ENCODE peak calls at places on chromosomes 4 and X, in ten cellular contexts. G is mucosa of descending colon; Z is OCI-LY7; I is CD4-positive, alpha-beta T cell; U is HFFc6; A is GM12864; O is PC-9; H is transverse colon; W is MM.1S; E is foreskin fibroblast. B is an unnamed sample.

GRCh38 chr4:102717448-102718092 is 43.2 kb downstream of the MANBA start:
- DNase-seq in G (no peak), Z (no peak), I (no peak), U (peak), A (no peak), O (no peak), H (no peak), W (no peak), E (no peak), B (peak)

GRCh38 chrX:23784487-23785301 is 1.7 kb downstream of the SAT1 start:
- DNase-seq in G (no peak), Z (peak), I (no peak), U (peak), A (no peak), O (no peak), H (no peak), W (no peak), E (peak), B (no peak)

GRCh38 chr4:89994176-89994873 is 99.7 kb downstream of the MMRN1 start:
- DNase-seq in G (no peak), Z (no peak), I (no peak), U (no peak), A (no peak), O (no peak), H (no peak), W (no peak), E (no peak), B (no peak)

GRCh38 chrX:145848451-145848850 is 30.8 kb downstream of the SLITRK2 start:
- DNase-seq in G (no peak), Z (no peak), I (no peak), U (no peak), A (no peak), O (no peak), H (no peak), W (no peak), E (no peak), B (no peak)

GRCh38 chr4:6199344-6199921 is 916 bp downstream of the JAKMIP1 start:
- DNase-seq in G (no peak), Z (no peak), I (no peak), U (no peak), A (no peak), O (no peak), H (no peak), W (no peak), E (no peak), B (no peak)

GRCh38 chrX:150085881-150086280 is 147.6 kb upstream of the EOLA2 start:
- DNase-seq in G (no peak), Z (no peak), I (no peak), U (peak), A (no peak), O (no peak), H (no peak), W (no peak), E (no peak), B (no peak)

GRCh38 chr4:19051751-19052296 is 1030.3 kb upstream of the LCORL start:
- DNase-seq in G (no peak), Z (no peak), I (no peak), U (peak), A (no peak), O (peak), H (no peak), W (no peak), E (no peak), B (no peak)

GRCh38 chr4:105472871-105473339 is 957 bp downstream of the PPA2 start:
- DNase-seq in G (no peak), Z (no peak), I (no peak), U (no peak), A (no peak), O (no peak), H (no peak), W (peak), E (no peak), B (no peak)

GRCh38 chr4:125529071-125529470 is 214.3 kb downstream of the FAT4 start:
- DNase-seq in G (no peak), Z (no peak), I (no peak), U (no peak), A (no peak), O (no peak), H (no peak), W (no peak), E (peak), B (no peak)

GRCh38 chrX:29535212-29536162 is 679.9 kb upstream of the MAGEB2 start:
- DNase-seq in G (no peak), Z (no peak), I (no peak), U (no peak), A (no peak), O (no peak), H (no peak), W (no peak), E (no peak), B (no peak)

GRCh38 chrX:40908857-40909475 is 173.6 kb upstream of the MED14 start:
- DNase-seq in G (no peak), Z (no peak), I (no peak), U (peak), A (no peak), O (no peak), H (no peak), W (no peak), E (no peak), B (no peak)

GRCh38 chr4:123580981-123581664 is 184.5 kb downstream of the SPRY1 start:
- DNase-seq in G (no peak), Z (peak), I (no peak), U (no peak), A (no peak), O (no peak), H (no peak), W (no peak), E (no peak), B (peak)

GRCh38 chr4:7160951-7161440 is 31.3 kb upstream of the SORCS2 start:
- DNase-seq in G (no peak), Z (no peak), I (no peak), U (no peak), A (no peak), O (no peak), H (no peak), W (no peak), E (no peak), B (no peak)

GRCh38 chr4:78296261-78296660 is 239.1 kb downstream of the FRAS1 start:
- DNase-seq in G (no peak), Z (no peak), I (no peak), U (no peak), A (no peak), O (no peak), H (no peak), W (no peak), E (no peak), B (no peak)
- TF ChIP-seq CTCF in G (no peak), Z (peak), I (no peak), U (no peak), A (no peak), O (no peak), H (no peak), W (no peak), E (no peak), B (no peak)

GRCh38 chrX:13898084-13898483 is 81.2 kb upstream of the GPM6B start:
- DNase-seq in G (no peak), Z (peak), I (no peak), U (peak), A (no peak), O (no peak), H (no peak), W (peak), E (peak), B (no peak)
- TF ChIP-seq CTCF in G (no peak), Z (peak), I (no peak), U (peak), A (peak), O (peak), H (no peak), W (peak), E (peak), B (no peak)

GRCh38 chr4:16270654-16271328 is 44.5 kb upstream of the TAPT1 start:
- DNase-seq in G (no peak), Z (peak), I (no peak), U (no peak), A (no peak), O (no peak), H (no peak), W (no peak), E (no peak), B (no peak)
- TF ChIP-seq CTCF in G (no peak), Z (peak), I (no peak), U (peak), A (no peak), O (peak), H (no peak), W (peak), E (peak), B (no peak)

GRCh38 chr4:8318509-8318908 is 49.0 kb downstream of the HTRA3 start:
- DNase-seq in G (no peak), Z (no peak), I (no peak), U (no peak), A (no peak), O (no peak), H (no peak), W (no peak), E (no peak), B (no peak)

GRCh38 chr4:8319731-8320385 is 50.3 kb downstream of the HTRA3 start:
- DNase-seq in G (no peak), Z (no peak), I (no peak), U (no peak), A (no peak), O (no peak), H (peak), W (no peak), E (no peak), B (no peak)

GRCh38 chr4:8321220-8321619 is 51.7 kb downstream of the HTRA3 start:
- DNase-seq in G (no peak), Z (no peak), I (no peak), U (no peak), A (no peak), O (no peak), H (no peak), W (no peak), E (no peak), B (no peak)

GRCh38 chr4:8319061-8319460 is 49.5 kb downstream of the HTRA3 start:
- DNase-seq in G (no peak), Z (no peak), I (no peak), U (no peak), A (no peak), O (no peak), H (no peak), W (no peak), E (no peak), B (no peak)

DNA sequence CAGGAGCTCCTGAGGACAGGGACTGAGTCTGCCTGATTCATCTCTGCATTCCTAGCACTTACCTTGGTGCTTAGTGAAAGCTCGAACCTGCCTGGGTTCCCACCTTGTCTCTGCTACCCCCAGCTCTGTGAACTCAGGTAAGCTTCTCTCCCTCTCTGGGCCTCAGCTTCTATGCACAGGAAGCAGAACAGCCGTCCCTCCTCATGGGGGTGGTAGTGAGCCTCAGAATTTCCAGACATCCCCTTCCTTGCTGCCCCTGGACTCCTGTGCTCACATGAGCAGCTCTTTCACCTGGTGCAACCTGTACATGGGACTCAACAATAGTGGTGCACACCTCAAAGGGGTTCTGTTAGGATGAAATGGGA is 50.8 kb downstream of the HTRA3 start:
- DNase-seq in G (no peak), Z (peak), I (no peak), U (no peak), A (no peak), O (no peak), H (no peak), W (no peak), E (no peak), B (no peak)
- TF ChIP-seq CTCF in G (no peak), Z (peak), I (no peak), U (peak), A (peak), O (peak), H (no peak), W (no peak), E (peak), B (no peak)

DNA sequence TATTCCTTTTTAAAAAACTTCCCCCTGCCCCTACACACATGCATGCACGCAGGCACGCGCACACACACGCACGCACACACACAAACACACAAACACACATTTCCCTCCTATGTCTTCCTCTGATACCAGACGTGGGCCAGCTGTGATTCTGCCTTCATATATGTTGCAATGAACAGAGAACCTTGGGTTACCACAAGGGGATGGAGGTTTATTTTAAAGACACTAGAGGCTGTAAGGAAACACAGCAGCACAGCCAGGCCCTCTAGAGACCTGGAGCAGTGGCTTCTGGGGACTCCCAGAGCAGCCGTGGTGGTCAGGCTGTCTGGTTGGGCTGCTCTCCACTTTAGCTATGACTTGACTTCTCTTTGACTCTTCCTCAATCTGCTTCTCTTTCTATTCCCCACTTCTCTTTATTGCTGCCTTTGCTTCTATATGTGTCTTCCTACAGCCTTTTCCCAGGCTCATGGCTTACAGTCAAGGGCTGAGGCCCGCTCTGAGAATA is 3.2 kb upstream of the TLR10 start:
- DNase-seq in G (no peak), Z (no peak), I (no peak), U (no peak), A (no peak), O (no peak), H (no peak), W (no peak), E (no peak), B (no peak)
- TF ChIP-seq CTCF in G (no peak), Z (no peak), I (no peak), U (no peak), A (peak), O (no peak), H (no peak), W (no peak), E (no peak), B (no peak)

GRCh38 chr4:70505152-70505748 is 13.1 kb upstream of the AMTN start:
- DNase-seq in G (peak), Z (peak), I (peak), U (peak), A (peak), O (peak), H (peak), W (peak), E (peak), B (peak)
- TF ChIP-seq CTCF in G (peak), Z (peak), I (peak), U (peak), A (peak), O (peak), H (peak), W (peak), E (peak), B (peak)

GRCh38 chr4:138835833-138836521 is 179.6 kb upstream of the NOCT start:
- DNase-seq in G (peak), Z (no peak), I (no peak), U (peak), A (no peak), O (no peak), H (peak), W (peak), E (no peak), B (peak)

GRCh38 chr4:138832563-138832962 is 183.0 kb upstream of the NOCT start:
- DNase-seq in G (no peak), Z (no peak), I (no peak), U (no peak), A (no peak), O (no peak), H (no peak), W (no peak), E (no peak), B (no peak)

GRCh38 chr4:138828926-138829325 is 186.7 kb upstream of the NOCT start:
- DNase-seq in G (no peak), Z (no peak), I (no peak), U (no peak), A (no peak), O (no peak), H (no peak), W (no peak), E (no peak), B (no peak)

GRCh38 chr4:138834029-138834428 is 181.6 kb upstream of the NOCT start:
- DNase-seq in G (no peak), Z (no peak), I (no peak), U (no peak), A (no peak), O (no peak), H (no peak), W (no peak), E (no peak), B (no peak)

GRCh38 chr4:138831943-138832342 is 183.6 kb upstream of the NOCT start:
- DNase-seq in G (no peak), Z (no peak), I (no peak), U (no peak), A (no peak), O (no peak), H (no peak), W (no peak), E (no peak), B (no peak)
- TF ChIP-seq CTCF in G (no peak), Z (no peak), I (no peak), U (no peak), A (no peak), O (no peak), H (no peak), W (no peak), E (no peak), B (no peak)

GRCh38 chrX:47854474-47854873 is 17.8 kb downstream of the ZNF81 start:
- DNase-seq in G (no peak), Z (peak), I (peak), U (no peak), A (no peak), O (no peak), H (peak), W (peak), E (peak), B (peak)
- TF ChIP-seq CTCF in G (no peak), Z (peak), I (no peak), U (peak), A (peak), O (no peak), H (peak), W (peak), E (peak), B (no peak)

GRCh38 chr4:52659016-52659721 is at the start of gene USP46:
- DNase-seq in G (peak), Z (peak), I (peak), U (peak), A (no peak), O (peak), H (peak), W (peak), E (peak), B (peak)

GRCh38 chr4:52658671-52659015 is 458 bp downstream of the USP46 start:
- DNase-seq in G (peak), Z (peak), I (no peak), U (no peak), A (no peak), O (no peak), H (no peak), W (no peak), E (no peak), B (peak)

GRCh38 chr4:52659722-52660261 is 691 bp upstream of the USP46 start:
- DNase-seq in G (peak), Z (peak), I (no peak), U (no peak), A (no peak), O (peak), H (peak), W (no peak), E (no peak), B (peak)

GRCh38 chr4:52657317-52657629 is 1.8 kb downstream of the USP46 start:
- DNase-seq in G (no peak), Z (no peak), I (no peak), U (no peak), A (no peak), O (no peak), H (no peak), W (no peak), E (no peak), B (no peak)

GRCh38 chr4:52657630-52658501 is 1.2 kb downstream of the USP46 start:
- DNase-seq in G (peak), Z (peak), I (no peak), U (peak), A (no peak), O (peak), H (no peak), W (no peak), E (peak), B (no peak)
- TF ChIP-seq CTCF in G (no peak), Z (no peak), I (no peak), U (no peak), A (no peak), O (no peak), H (no peak), W (no peak), E (no peak), B (no peak)

GRCh38 chrX:132636080-132636479 is 147.2 kb upstream of the MBNL3 start:
- DNase-seq in G (no peak), Z (no peak), I (no peak), U (no peak), A (no peak), O (no peak), H (no peak), W (peak), E (no peak), B (no peak)

GRCh38 chrX:132634521-132634920 is 145.7 kb upstream of the MBNL3 start:
- DNase-seq in G (no peak), Z (no peak), I (no peak), U (no peak), A (no peak), O (no peak), H (no peak), W (no peak), E (no peak), B (no peak)

GRCh38 chrX:132631579-132632232 is 142.9 kb upstream of the MBNL3 start:
- DNase-seq in G (no peak), Z (peak), I (no peak), U (peak), A (no peak), O (peak), H (no peak), W (peak), E (no peak), B (peak)
- TF ChIP-seq CTCF in G (no peak), Z (peak), I (peak), U (peak), A (peak), O (peak), H (peak), W (peak), E (peak), B (peak)

B was measured in Calu3.